ENCODE peak calls at places on chromosomes 6 and 20, in six cellular contexts. B is astrocyte of the cerebellum; R is HCEC 1CT; D is PC-3; V is activated CD8-positive, alpha-beta memory T cell treated with anti-CD3 and anti-CD28 coated beads, Interleukin-2, amount 10 ng/mL, durations not matched to agents 7 days and 5 days; Q is activated CD8-positive, alpha-beta T cell treated with anti-CD3 and anti-CD28 coated beads for 36 hours. G is an unnamed sample.

GRCh38 chr6:16389642-16390041 is 151.3 kb downstream of the GMPR start:
- DNase-seq in R (no peak), B (no peak), D (no peak), Q (no peak), V (no peak), G (no peak)

GRCh38 chr20:32925481-32926196 is 66.9 kb downstream of the EFCAB8 start:
- DNase-seq in Q (no peak), D (no peak), V (no peak), R (no peak), B (no peak), G (no peak)

GRCh38 chr6:166766769-166767168 is 139.7 kb upstream of the RPS6KA2 start:
- DNase-seq in D (no peak), B (no peak), V (peak; percentile 36), Q (no peak), R (no peak), G (no peak)

GRCh38 chr6:85764844-85765243 is 122.2 kb upstream of the SYNCRIP start:
- DNase-seq in D (no peak), B (no peak), Q (no peak), R (no peak), V (no peak), G (no peak)

GRCh38 chr6:84912472-84913143 is 148.2 kb upstream of the TBX18 start:
- DNase-seq in B (no peak), Q (no peak), D (no peak), V (no peak), R (no peak), G (no peak)

GRCh38 chr6:43943781-43944250 is 173.8 kb downstream of the VEGFA start:
- DNase-seq in Q (no peak), R (no peak), V (no peak), D (peak; percentile 37), B (no peak), G (no peak)

GRCh38 chr6:28803337-28803709 is 120.5 kb downstream of the TRIM27 start:
- DNase-seq in B (no peak), D (no peak), Q (no peak), V (no peak), R (peak; percentile 21), G (no peak)

GRCh38 chr20:36333841-36334240 is 27.7 kb downstream of the DLGAP4 start:
- DNase-seq in Q (no peak), B (no peak), V (no peak), R (no peak), D (peak; percentile 19), G (no peak)

GRCh38 chr20:38727602-38728236 is 3.4 kb downstream of the SLC32A1 start:
- DNase-seq in B (no peak), V (no peak), R (no peak), D (no peak), Q (peak; percentile 9), G (no peak)

GRCh38 chr6:166567107-166567506 is 19.4 kb downstream of the RAMACL start:
- DNase-seq in D (peak; percentile 91), V (no peak), B (peak; percentile 81), R (peak; percentile 98), Q (no peak), G (no peak)

G was measured in NCI-H345.